ENCODE peak calls at places on chromosomes 1 and 21, in six cellular contexts. I, Y, J, B, K and Z are unnamed samples.

GRCh38 chr1:91645031-91645430 is 144.4 kb downstream of the CDC7 start:
- DNase-seq in I (no peak), Y (no peak), J (no peak), B (no peak), K (no peak), Z (no peak)

GRCh38 chr21:27572681-27573080 is 605.8 kb upstream of the ADAMTS5 start:
- DNase-seq in I (no peak), Y (no peak), J (no peak), B (no peak), K (no peak), Z (no peak)

GRCh38 chr1:84504580-84505021 is 1.6 kb upstream of the SPATA1 start:
- DNase-seq in I (no peak), Y (no peak), J (no peak), B (peak), K (no peak), Z (no peak)

GRCh38 chr1:89952021-89952995 is 42.6 kb upstream of the ZNF326 start:
- DNase-seq in I (no peak), Y (no peak), J (no peak), B (no peak), K (no peak), Z (no peak)

GRCh38 chr1:65572701-65573421 is 152.4 kb downstream of the LEPR start:
- DNase-seq in I (no peak), Y (no peak), J (no peak), B (no peak), K (no peak), Z (no peak)

GRCh38 chr1:231693361-231694080 is 66.9 kb downstream of the DISC1 start:
- DNase-seq in I (no peak), Y (no peak), J (no peak), B (no peak), K (peak), Z (no peak)

GRCh38 chr21:39390212-39390765 is 41.4 kb upstream of the HMGN1 start:
- DNase-seq in I (no peak), Y (no peak), J (no peak), B (no peak), K (no peak), Z (no peak)

GRCh38 chr1:82451191-82451590 is 650.5 kb downstream of the ADGRL2 start:
- DNase-seq in I (no peak), Y (no peak), J (no peak), B (no peak), K (no peak), Z (no peak)

DNA sequence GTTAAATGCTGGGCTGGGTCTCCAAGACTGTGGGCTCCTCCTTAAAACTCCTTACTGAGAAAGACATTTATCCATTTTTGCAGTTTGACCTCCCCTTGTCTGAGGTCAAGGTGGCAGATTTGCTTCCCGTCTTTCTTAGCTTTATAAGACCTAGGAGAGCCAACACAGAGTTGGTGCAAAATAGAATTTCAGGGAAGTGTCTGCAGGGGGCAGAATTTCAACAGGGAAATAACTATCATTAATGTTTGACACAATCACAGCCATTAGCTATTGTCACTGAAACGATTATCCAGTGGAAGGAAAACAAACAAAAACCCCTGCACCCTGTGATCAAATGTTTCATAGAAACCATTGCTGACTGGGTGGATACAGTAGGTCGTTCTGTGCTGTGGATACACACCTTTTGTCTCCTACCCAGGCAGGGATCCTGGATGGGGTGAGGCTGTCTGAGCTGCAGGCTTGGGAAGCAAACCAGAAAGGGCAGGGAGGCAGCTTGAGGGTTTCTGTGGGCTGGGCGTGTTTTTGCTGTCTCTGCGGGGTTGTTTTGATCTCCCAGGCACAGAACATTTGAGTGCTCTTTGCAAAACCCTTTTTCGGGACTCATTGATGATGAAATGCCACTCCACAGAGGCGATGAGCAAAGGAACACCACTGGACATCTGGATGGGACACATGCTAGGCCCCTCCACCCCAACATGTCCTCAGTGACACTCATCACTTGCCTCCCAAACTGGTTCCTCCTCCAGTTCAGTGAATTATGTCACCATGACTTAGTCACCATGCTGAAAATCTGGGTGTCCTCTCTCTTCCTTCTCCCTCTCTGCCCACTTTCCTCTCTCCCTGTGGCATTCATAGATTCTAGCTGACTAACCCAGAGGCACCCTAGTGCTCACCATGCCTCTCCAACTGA is 94.2 kb upstream of the SERBP1 start:
- DNase-seq in I (no peak), Y (no peak), J (no peak), B (no peak), K (no peak), Z (no peak)
- TF ChIP-seq CTCF in I (peak), Y (no peak), J (peak), B (peak), K (no peak), Z (peak)

GRCh38 chr1:186240436-186240835 is 134.6 kb downstream of the TPR start:
- DNase-seq in I (no peak), Y (no peak), J (no peak), B (no peak), K (no peak), Z (no peak)

GRCh38 chr1:186239211-186239610 is 135.8 kb downstream of the TPR start:
- DNase-seq in I (no peak), Y (no peak), J (no peak), B (no peak), K (no peak), Z (no peak)

GRCh38 chr1:186250529-186250928 is 124.5 kb downstream of the TPR start:
- DNase-seq in I (no peak), Y (no peak), J (no peak), B (no peak), K (no peak), Z (no peak)

DNA sequence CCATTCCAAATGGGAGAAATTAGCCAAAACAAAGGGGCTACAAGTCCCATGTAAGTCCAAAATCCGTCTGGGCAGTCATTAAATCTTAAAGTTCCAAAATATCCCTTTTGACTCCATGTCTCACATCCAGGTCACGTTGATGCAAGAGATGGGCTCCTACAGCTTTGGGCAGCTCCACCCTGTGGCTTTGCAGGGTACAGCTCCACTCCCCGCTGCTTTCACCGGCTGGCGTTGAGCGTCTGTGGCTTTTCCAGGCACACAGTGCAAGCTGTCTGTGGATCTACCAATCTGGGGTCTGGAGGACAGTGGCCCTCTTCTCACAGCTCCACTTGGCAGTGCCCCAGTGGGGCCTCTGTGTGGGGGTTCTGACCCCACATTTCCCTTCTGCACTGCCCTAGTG is 130.2 kb downstream of the TPR start:
- DNase-seq in I (no peak), Y (no peak), J (no peak), B (peak), K (no peak), Z (no peak)
- TF ChIP-seq CTCF in I (peak), Y (no peak), J (no peak), B (peak), K (no peak), Z (peak)

DNA sequence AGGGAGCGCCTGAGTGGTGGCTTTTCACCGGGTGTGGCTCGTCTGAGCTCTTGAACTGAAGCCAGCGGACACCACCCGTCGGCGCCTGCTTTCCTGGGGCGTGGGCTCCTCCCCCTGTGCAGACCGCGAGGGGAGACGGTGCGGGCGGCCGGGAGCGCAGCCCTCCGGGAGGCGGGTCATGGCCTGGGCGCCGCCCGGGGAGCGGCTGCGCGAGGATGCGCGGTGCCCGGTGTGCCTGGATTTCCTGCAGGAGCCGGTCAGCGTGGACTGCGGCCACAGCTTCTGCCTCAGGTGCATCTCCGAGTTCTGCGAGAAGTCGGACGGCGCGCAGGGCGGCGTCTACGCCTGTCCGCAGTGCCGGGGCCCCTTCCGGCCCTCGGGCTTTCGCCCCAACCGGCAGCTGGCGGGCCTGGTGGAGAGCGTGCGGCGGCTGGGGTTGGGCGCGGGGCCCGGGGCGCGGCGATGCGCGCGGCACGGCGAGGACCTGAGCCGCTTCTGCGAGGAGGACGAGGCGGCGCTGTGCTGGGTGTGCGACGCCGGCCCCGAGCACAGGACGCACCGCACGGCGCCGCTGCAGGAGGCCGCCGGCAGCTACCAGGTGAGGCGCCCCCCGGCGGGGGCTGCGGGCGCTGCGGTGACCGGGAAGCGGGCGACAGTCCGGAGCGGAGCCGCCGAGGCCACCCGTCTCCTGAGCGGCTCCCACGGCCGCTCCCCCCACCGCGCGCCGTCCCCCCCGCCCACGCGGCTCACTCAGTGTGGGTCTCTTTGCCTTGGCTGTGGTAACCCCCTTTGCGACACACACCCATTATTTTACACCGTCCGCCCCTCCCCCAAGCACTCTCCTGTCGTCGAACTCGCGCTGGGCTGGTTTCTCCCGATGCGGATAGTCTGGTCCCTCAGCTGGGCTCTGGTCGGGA is at the start of gene TRIM58:
- DNase-seq in I (no peak), Y (peak), J (no peak), B (no peak), K (no peak), Z (peak)
- TF ChIP-seq CTCF in I (no peak), Y (peak), J (no peak), B (no peak), K (no peak), Z (peak)

DNA sequence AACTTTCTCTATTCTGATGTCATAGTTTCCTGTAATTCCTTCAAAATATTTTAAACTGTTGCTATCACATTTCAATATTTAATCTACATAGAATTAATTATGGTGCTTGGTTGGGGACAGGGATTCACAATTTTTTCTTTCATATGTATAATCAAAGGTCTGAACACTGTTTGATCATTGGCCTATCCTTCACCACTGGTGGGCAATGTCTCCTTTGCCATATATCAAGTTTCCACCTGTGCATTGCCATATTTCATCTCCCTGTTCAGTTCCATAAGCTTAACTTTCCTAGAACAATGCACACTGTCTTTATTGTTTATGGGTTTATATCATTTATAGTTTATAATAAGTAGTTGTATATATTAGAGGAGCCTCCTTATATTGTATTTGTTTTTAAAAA is 374.9 kb upstream of the PTBP2 start:
- DNase-seq in I (no peak), Y (no peak), J (no peak), B (no peak), K (no peak), Z (no peak)
- TF ChIP-seq CTCF in I (peak), Y (no peak), J (no peak), B (no peak), K (no peak), Z (no peak)

GRCh38 chr1:180527270-180527669 is 24.9 kb upstream of the ACBD6 start:
- DNase-seq in I (no peak), Y (no peak), J (no peak), B (no peak), K (no peak), Z (no peak)
- TF ChIP-seq CTCF in I (no peak), Y (no peak), J (no peak), B (no peak), K (no peak), Z (no peak)